ENCODE peak calls at places on chromosomes 13 and 19, in six cellular contexts. Y is HCT116, D is HepG2, N is GM12878, K is K562, O is H1. T is an unnamed sample.

GRCh38 chr13:57286511-57287098 is 119.6 kb downstream of the PRR20E start:
- DNase-seq in Y (no peak), D (no peak), N (no peak), K (no peak), O (no peak), T (peak)

GRCh38 chr13:43805681-43806128 is 18.9 kb upstream of the ENOX1 start:
- DNase-seq in Y (no peak), D (no peak), N (no peak), K (no peak), O (no peak), T (no peak)

GRCh38 chr13:78054152-78054551 is 135.5 kb upstream of the EDNRB start:
- DNase-seq in Y (no peak), D (no peak), N (no peak), K (no peak), O (no peak), T (no peak)

GRCh38 chr13:98026457-98026857 is 73.0 kb downstream of the IPO5 start:
- DNase-seq in Y (no peak), D (peak), N (no peak), K (no peak), O (no peak), T (no peak)

GRCh38 chr13:99813346-99814095 is 158.0 kb downstream of the ZIC5 start:
- DNase-seq in Y (no peak), D (no peak), N (no peak), K (no peak), O (no peak), T (no peak)

GRCh38 chr13:43058318-43058674 is 34.9 kb downstream of the DNAJC15 start:
- DNase-seq in Y (peak), D (peak), N (no peak), K (no peak), O (no peak), T (peak)

GRCh38 chr19:50352242-50352641 is 13.2 kb downstream of the NAPSA start:
- DNase-seq in Y (no peak), D (no peak), N (no peak), K (no peak), O (no peak), T (no peak)

GRCh38 chr13:79995334-79995733 is 345.6 kb downstream of the SPRY2 start:
- DNase-seq in Y (no peak), D (no peak), N (no peak), K (no peak), O (no peak), T (no peak)

GRCh38 chr13:29454931-29455481 is 140.5 kb downstream of the SLC7A1 start:
- DNase-seq in Y (peak), D (peak), N (no peak), K (peak), O (no peak), T (peak)

GRCh38 chr13:97353927-97354326 is 80.0 kb upstream of the RAP2A start:
- DNase-seq in Y (no peak), D (no peak), N (no peak), K (no peak), O (no peak), T (no peak)

GRCh38 chr13:85864963-85865530 is 65.8 kb upstream of the SLITRK6 start:
- DNase-seq in Y (peak), D (peak), N (no peak), K (no peak), O (no peak), T (peak)

GRCh38 chr19:367963-368623 is 23.5 kb upstream of the MIER2 start:
- DNase-seq in Y (no peak), D (no peak), N (no peak), K (no peak), O (no peak), T (no peak)

GRCh38 chr19:11154683-11155047 is 917 bp downstream of the SPC24 start:
- DNase-seq in Y (no peak), D (no peak), N (no peak), K (no peak), O (no peak), T (no peak)

GRCh38 chr13:23710366-23710765 is 140.2 kb downstream of the TNFRSF19 start:
- DNase-seq in Y (no peak), D (no peak), N (no peak), K (no peak), O (no peak), T (no peak)

GRCh38 chr19:32287086-32287485 is 58.3 kb upstream of the ZNF507 start:
- DNase-seq in Y (no peak), D (no peak), N (no peak), K (no peak), O (no peak), T (no peak)

GRCh38 chr13:41017153-41017552 is 2.0 kb downstream of the ELF1 start:
- DNase-seq in Y (no peak), D (no peak), N (no peak), K (no peak), O (no peak), T (no peak)

GRCh38 chr19:14147797-14148605 is 11.6 kb upstream of the ASF1B start:
- DNase-seq in Y (peak), D (peak), N (no peak), K (peak), O (no peak), T (peak)

GRCh38 chr13:91105270-91105669 is 242.2 kb upstream of the MIR17HG start:
- DNase-seq in Y (no peak), D (no peak), N (no peak), K (no peak), O (no peak), T (no peak)

GRCh38 chr19:2199215-2199614 is 35.5 kb downstream of the DOT1L start:
- DNase-seq in Y (no peak), D (no peak), N (no peak), K (peak), O (no peak), T (peak)

GRCh38 chr13:41609828-41610227 is 152.5 kb downstream of the RGCC start:
- DNase-seq in Y (no peak), D (no peak), N (no peak), K (no peak), O (no peak), T (no peak)

GRCh38 chr13:98461525-98462240 is 115.2 kb downstream of the STK24 start:
- DNase-seq in Y (no peak), D (no peak), N (no peak), K (no peak), O (no peak), T (no peak)

GRCh38 chr13:97266328-97266727 is 44.2 kb downstream of the MBNL2 start:
- DNase-seq in Y (no peak), D (no peak), N (no peak), K (no peak), O (no peak), T (peak)

GRCh38 chr13:110379905-110380341 is 72.8 kb downstream of the COL4A2 start:
- DNase-seq in Y (no peak), D (no peak), N (no peak), K (no peak), O (no peak), T (no peak)

GRCh38 chr13:51818276-51818675 is 14.3 kb upstream of the DHRS12 start:
- DNase-seq in Y (no peak), D (no peak), N (no peak), K (no peak), O (no peak), T (no peak)

GRCh38 chr19:16936901-16937300 is 48.1 kb downstream of the F2RL3 start:
- DNase-seq in Y (no peak), D (no peak), N (no peak), K (no peak), O (no peak), T (no peak)

GRCh38 chr13:36259361-36260137 is 38.1 kb downstream of the CCDC169 start:
- DNase-seq in Y (no peak), D (no peak), N (no peak), K (no peak), O (no peak), T (no peak)

GRCh38 chr13:101258071-101258470 is 158.2 kb downstream of the NALCN start:
- DNase-seq in Y (peak), D (peak), N (peak), K (no peak), O (no peak), T (peak)

GRCh38 chr13:23752111-23753001 is 136.8 kb downstream of the MIPEP start:
- DNase-seq in Y (no peak), D (no peak), N (peak), K (no peak), O (no peak), T (no peak)

GRCh38 chr19:5152767-5153532 is 184.0 kb downstream of the KDM4B start:
- DNase-seq in Y (no peak), D (no peak), N (no peak), K (no peak), O (no peak), T (no peak)

GRCh38 chr19:31408460-31409124 is 59.4 kb upstream of the TSHZ3 start:
- DNase-seq in Y (no peak), D (no peak), N (no peak), K (no peak), O (no peak), T (no peak)

GRCh38 chr13:53782400-53783030 is 753.9 kb downstream of the OLFM4 start:
- DNase-seq in Y (no peak), D (peak), N (peak), K (no peak), O (no peak), T (no peak)

GRCh38 chr19:14383898-14384669 is 2.8 kb downstream of the ADGRE5 start:
- DNase-seq in Y (no peak), D (no peak), N (no peak), K (peak), O (no peak), T (no peak)

GRCh38 chr13:36323951-36324566 is 22.1 kb downstream of the SPART start:
- DNase-seq in Y (no peak), D (peak), N (no peak), K (no peak), O (no peak), T (no peak)

GRCh38 chr13:75145926-75146325 is 336.0 kb downstream of the TBC1D4 start:
- DNase-seq in Y (no peak), D (no peak), N (no peak), K (no peak), O (no peak), T (no peak)

GRCh38 chr13:100808848-100809247 is 134.3 kb upstream of the TMTC4 start:
- DNase-seq in Y (no peak), D (no peak), N (no peak), K (no peak), O (no peak), T (no peak)

DNA sequence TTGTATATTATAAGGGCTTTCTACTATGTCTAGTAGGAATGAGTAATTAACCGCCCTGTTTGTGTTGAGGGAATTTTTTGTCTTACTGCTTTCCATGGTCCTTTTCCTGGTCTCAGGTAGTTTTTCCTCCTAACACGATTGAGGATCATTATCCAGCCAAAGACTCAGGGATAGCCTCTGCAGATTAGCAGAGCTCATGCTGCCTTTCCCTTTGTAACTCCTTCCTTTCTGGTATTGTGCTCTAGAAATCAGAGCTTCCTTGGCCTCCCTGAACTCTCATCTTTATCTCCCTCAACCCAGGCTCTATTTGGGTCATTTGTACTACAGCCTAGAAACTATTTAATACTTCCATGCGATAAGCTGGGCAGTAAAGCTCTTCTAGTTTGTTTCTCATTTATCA is 142.1 kb downstream of the PDS5B start:
- DNase-seq in Y (no peak), D (no peak), N (no peak), K (no peak), O (no peak), T (no peak)
- TF ChIP-seq MAX in Y (no peak), D (no peak), N (no peak), K (no peak), O (no peak), T (no peak)

GRCh38 chr13:106630650-106631049 is 62.7 kb upstream of the ARGLU1 start:
- DNase-seq in Y (no peak), D (no peak), N (no peak), K (no peak), O (no peak), T (no peak)
- TF ChIP-seq ATF3 in Y (no peak), D (no peak), N (no peak), K (no peak), O (no peak), T (no peak)

DNA sequence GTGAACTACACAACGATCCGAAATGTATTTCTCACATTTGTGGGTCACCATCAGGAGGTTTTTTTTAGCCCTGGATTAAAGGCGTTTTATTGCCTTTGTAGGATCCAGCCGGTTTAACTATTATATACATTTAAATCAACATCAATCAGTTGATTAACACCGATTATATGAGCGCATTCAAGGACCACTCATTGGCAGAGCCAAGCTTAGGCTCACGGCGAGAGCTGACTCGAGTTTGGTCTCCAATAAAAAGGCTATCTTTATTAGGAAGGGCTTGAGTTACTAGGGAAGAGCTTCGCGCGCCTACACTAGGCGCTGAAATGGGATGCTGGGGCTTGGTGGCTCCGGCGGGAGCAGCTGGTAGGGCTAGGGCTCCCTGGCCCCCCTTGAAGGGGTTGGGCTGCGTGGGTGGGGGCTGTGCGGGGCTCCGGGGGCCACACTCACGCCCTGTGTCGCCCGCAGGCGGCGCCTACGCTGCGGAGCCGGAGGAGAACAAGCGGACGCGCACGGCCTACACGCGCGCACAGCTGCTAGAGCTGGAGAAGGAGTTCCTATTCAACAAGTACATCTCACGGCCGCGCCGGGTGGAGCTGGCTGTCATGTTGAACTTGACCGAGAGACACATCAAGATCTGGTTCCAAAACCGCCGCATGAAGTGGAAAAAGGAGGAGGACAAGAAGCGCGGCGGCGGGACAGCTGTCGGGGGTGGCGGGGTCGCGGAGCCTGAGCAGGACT is 4.2 kb downstream of the PDX1 start:
- DNase-seq in Y (no peak), D (no peak), N (no peak), K (no peak), O (no peak), T (peak)
- TF ChIP-seq MAX in Y (no peak), D (no peak), N (no peak), K (no peak), O (no peak), T (no peak)

GRCh38 chr13:112072531-112073244 is 5.7 kb downstream of the SOX1 start:
- DNase-seq in Y (no peak), D (no peak), N (no peak), K (no peak), O (no peak), T (peak)
- TF ChIP-seq ATF3 in Y (no peak), D (no peak), N (no peak), K (no peak), O (no peak), T (no peak)

DNA sequence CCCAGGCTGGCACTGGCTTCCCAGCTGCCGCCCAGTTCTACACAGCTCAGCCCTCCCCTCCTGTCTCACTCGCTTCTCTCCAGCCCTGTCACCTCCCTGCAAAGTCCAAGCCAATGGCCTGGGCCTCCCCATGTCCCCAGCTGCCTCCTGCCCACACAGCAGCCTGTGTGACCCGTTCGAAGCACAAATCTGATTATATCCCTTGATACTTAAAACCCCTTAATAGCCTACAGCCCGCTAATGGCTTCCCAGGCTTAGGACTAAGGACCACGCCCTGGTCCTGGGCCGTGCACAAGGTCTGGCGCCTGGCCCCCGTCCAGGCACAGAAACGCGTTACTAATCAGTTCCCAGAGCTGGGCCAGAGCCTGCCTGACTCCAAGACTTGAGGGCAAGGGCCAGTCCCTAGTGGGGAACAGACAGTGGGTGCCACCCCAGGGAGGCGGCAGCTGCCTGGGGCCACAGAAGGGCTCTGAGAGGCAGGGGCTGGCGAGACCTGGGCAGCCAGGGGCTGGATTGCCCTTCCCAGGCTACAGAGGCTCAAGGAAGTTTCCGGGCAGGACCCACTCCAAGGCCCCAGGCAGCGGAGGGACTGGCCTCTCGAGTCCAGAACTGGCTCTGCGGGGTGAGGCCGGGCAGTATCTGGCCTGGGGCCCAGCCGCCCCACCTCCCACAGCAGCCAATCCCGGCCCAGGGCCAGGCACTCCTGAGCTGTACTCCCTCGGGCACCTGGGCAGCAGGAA is 10.4 kb downstream of the XAB2 start:
- DNase-seq in Y (no peak), D (no peak), N (no peak), K (no peak), O (no peak), T (no peak)
- TF ChIP-seq MAX in Y (no peak), D (no peak), N (no peak), K (no peak), O (no peak), T (no peak)

T was measured in WTC11.